ENCODE peak calls at places on chromosomes 11 and 22, in five cellular contexts. N is body of pancreas, I is small intestine, X is OCI-LY7, S is mesenchymal stem cell. Z is an unnamed sample. For H3K36me3, the result is how much of the 10 kb centered on the place peaks cover.

GRCh38 chr11:108914981-108915380 is 250.1 kb downstream of the DDX10 start:
- DNase-seq in I (no peak), X (no peak), N (no peak), S (peak), Z (no peak)

GRCh38 chr11:132586801-132587200 is 945.5 kb downstream of the OPCML start:
- DNase-seq in N (no peak), S (no peak), X (no peak), I (no peak), Z (no peak)

GRCh38 chr11:18243783-18244362 is 4.6 kb downstream of the SAA2 start:
- DNase-seq in X (peak), N (peak), I (peak), S (peak), Z (peak)

GRCh38 chr11:44309483-44310197 is at the start of gene ALX4:
- DNase-seq in I (no peak), S (no peak), X (no peak), N (peak), Z (no peak)

GRCh38 chr22:48745842-48746788 is 1081.6 kb downstream of the BRD1 start:
- DNase-seq in I (no peak), S (no peak), X (no peak), N (no peak), Z (no peak)

GRCh38 chr11:10320164-10320563 is 15.3 kb downstream of the ADM start:
- DNase-seq in N (no peak), X (no peak), I (no peak), S (no peak), Z (no peak)

GRCh38 chr11:2881974-2882362 is 3.6 kb downstream of the CDKN1C start:
- DNase-seq in N (no peak), S (no peak), X (no peak), I (no peak), Z (no peak)

GRCh38 chr22:48380016-48380665 is 1447.5 kb downstream of the BRD1 start:
- DNase-seq in S (no peak), X (no peak), I (no peak), N (no peak), Z (no peak)

GRCh38 chr11:6203327-6203726 is 2.0 kb upstream of the C11orf42 start:
- DNase-seq in S (no peak), N (no peak), X (no peak), I (no peak), Z (peak)

GRCh38 chr11:43557553-43558031 is 122.9 kb upstream of the HSD17B12 start:
- DNase-seq in X (no peak), I (no peak), S (no peak), N (no peak), Z (no peak)

DNA sequence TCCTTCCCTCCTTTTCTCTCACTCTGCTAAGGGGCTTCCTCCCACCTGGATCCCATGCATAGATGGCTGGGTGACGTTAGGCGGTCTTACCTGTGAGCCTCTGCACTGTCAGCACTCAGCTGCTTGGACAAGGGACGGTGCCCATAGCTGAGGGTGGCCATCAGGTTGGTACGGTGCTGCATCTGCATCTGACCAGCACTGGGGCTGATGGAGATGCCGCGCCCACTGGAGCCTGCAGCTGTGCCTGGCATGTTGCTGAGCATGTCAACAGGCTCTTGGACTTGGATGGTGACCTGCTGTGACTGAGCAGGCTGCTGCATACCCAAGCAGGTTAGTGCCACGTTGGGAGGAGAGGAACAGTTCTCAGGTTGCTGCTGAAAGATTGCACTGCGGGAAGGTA is 21.8 kb upstream of the APOA1 start:
- DNase-seq in S (no peak), X (no peak), N (no peak), I (no peak), Z (no peak)
- H3K36me3 ChIP-seq in S (half or more), X (half or more), N (under half), I (under half), Z (under half)

GRCh38 chr11:33109242-33109641 is 52.0 kb downstream of the CSTF3 start:
- DNase-seq in N (no peak), S (no peak), X (no peak), I (peak), Z (no peak)
- H3K27ac ChIP-seq in N (no peak), S (no peak), X (no peak), I (no peak), Z (no peak)

GRCh38 chr11:65067446-65067845 is 9.1 kb upstream of the NAALADL1 start:
- DNase-seq in I (no peak), S (no peak), X (no peak), N (no peak), Z (no peak)

GRCh38 chr11:65071907-65072630 is 11.8 kb downstream of the CDCA5 start:
- DNase-seq in X (peak), S (no peak), N (no peak), I (no peak), Z (no peak)

GRCh38 chr11:65066315-65066714 is 8.0 kb upstream of the NAALADL1 start:
- DNase-seq in X (no peak), N (no peak), S (no peak), I (no peak), Z (no peak)

GRCh38 chr11:65066805-65067291 is 8.5 kb upstream of the NAALADL1 start:
- DNase-seq in N (no peak), I (no peak), X (peak), S (no peak), Z (no peak)

DNA sequence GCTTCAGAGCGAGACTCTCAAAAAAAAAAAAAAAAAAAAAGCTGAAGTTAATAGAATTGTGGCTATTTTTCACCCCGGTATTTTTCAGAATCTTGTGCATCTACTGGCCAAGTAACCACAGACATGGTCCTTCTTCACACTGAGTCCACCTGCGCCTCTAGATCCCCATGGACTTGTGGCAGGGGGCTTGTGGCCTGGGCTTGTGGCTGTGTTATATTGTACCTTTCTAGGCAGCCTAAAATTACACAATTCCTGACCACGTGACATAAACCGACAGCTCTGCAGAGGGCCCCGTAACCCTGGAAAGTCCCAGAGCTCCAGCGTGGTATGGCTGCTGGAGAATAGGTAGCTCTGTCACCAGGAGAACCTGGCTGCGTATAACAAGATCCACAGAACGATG is 10.9 kb upstream of the NAALADL1 start:
- DNase-seq in X (no peak), N (no peak), I (no peak), S (peak), Z (no peak)
- H3K36me3 ChIP-seq in X (under half), N (under half), I (under half), S (under half), Z (under half)

GRCh38 chr11:119299416-119299815 is 17.5 kb downstream of the MCAM start:
- DNase-seq in I (no peak), N (no peak), S (no peak), X (no peak), Z (no peak)
- H3K27ac ChIP-seq in I (no peak), N (no peak), S (no peak), X (no peak), Z (no peak)

GRCh38 chr11:47329431-47329993 is 23.0 kb downstream of the MYBPC3 start:
- DNase-seq in I (no peak), S (no peak), X (no peak), N (no peak), Z (no peak)
- H3K36me3 ChIP-seq in I (under half), S (under half), X (under half), N (under half), Z (under half)

GRCh38 chr22:40960137-40960536 is 9.0 kb downstream of the RBX1 start:
- DNase-seq in I (no peak), N (no peak), X (no peak), S (no peak), Z (no peak)
- H3K27ac ChIP-seq in I (no peak), N (no peak), X (no peak), S (no peak), Z (no peak)

Z was measured in CD4-positive, alpha-beta memory T cell.